ENCODE peak calls at places on chromosomes 6 and 20, in nine cellular contexts. R, L, O, W, B, J, P, V and S are unnamed samples.

GRCh38 chr20:59177266-59178250 is 13.9 kb downstream of the ZNF831 start:
- DNase-seq in R (no peak), L (no peak), O (no peak), W (no peak), B (no peak), J (no peak), P (no peak), V (no peak), S (no peak)

GRCh38 chr6:137978252-137978896 is 111.3 kb downstream of the TNFAIP3 start:
- DNase-seq in R (no peak), L (no peak), O (no peak), W (no peak), B (no peak), J (no peak), P (no peak), V (no peak), S (no peak)

GRCh38 chr20:63497946-63498935 is 642 bp downstream of the EEF1A2 start:
- DNase-seq in R (no peak), L (peak), O (no peak), W (peak), B (peak), J (peak), P (peak), V (no peak), S (no peak)

GRCh38 chr6:143955971-143956370 is 52.1 kb downstream of the PLAGL1 start:
- DNase-seq in R (no peak), L (no peak), O (no peak), W (no peak), B (no peak), J (no peak), P (no peak), V (no peak), S (no peak)

GRCh38 chr6:63493557-63493956 is 78.7 kb upstream of the LOC128125822 start:
- DNase-seq in R (no peak), L (no peak), O (no peak), W (no peak), B (no peak), J (peak), P (no peak), V (no peak), S (no peak)

GRCh38 chr20:63330940-63331339 is 30.2 kb downstream of the CHRNA4 start:
- DNase-seq in R (no peak), L (no peak), O (no peak), W (no peak), B (no peak), J (no peak), P (no peak), V (no peak), S (no peak)

GRCh38 chr6:36323062-36323461 is 13.6 kb downstream of the BNIP5 start:
- DNase-seq in R (no peak), L (no peak), O (no peak), W (no peak), B (no peak), J (peak), P (no peak), V (no peak), S (no peak)

GRCh38 chr6:39330476-39330875 is 8.0 kb upstream of the KCNK16 start:
- DNase-seq in R (no peak), L (no peak), O (no peak), W (no peak), B (no peak), J (no peak), P (no peak), V (no peak), S (peak)

GRCh38 chr20:38866265-38867061 is 59.8 kb upstream of the FAM83D start:
- DNase-seq in R (no peak), L (no peak), O (no peak), W (no peak), B (no peak), J (no peak), P (no peak), V (no peak), S (no peak)

GRCh38 chr6:104711371-104711770 is 148.3 kb downstream of the HACE1 start:
- DNase-seq in R (no peak), L (no peak), O (peak), W (peak), B (peak), J (peak), P (no peak), V (no peak), S (no peak)

GRCh38 chr20:43919686-43920403 is 5.2 kb downstream of the TOX2 start:
- DNase-seq in R (no peak), L (no peak), O (no peak), W (no peak), B (peak), J (no peak), P (no peak), V (no peak), S (no peak)

GRCh38 chr6:3068329-3069223 is at the start of gene RIPK1:
- DNase-seq in R (peak), L (peak), O (no peak), W (peak), B (peak), J (peak), P (peak), V (peak), S (peak)

GRCh38 chr20:6767536-6768227 is at the start of gene BMP2:
- DNase-seq in R (no peak), L (peak), O (no peak), W (peak), B (peak), J (peak), P (peak), V (peak), S (peak)

GRCh38 chr6:40997256-40997957 is 41.6 kb downstream of the UNC5CL start:
- DNase-seq in R (peak), L (no peak), O (no peak), W (peak), B (peak), J (peak), P (no peak), V (peak), S (no peak)

GRCh38 chr6:162251257-162251656 is 476.3 kb downstream of the PRKN start:
- DNase-seq in R (no peak), L (no peak), O (no peak), W (peak), B (peak), J (peak), P (no peak), V (no peak), S (no peak)

GRCh38 chr6:89023591-89024441 is 56.7 kb upstream of the PNRC1 start:
- DNase-seq in R (no peak), L (peak), O (no peak), W (peak), B (peak), J (no peak), P (no peak), V (no peak), S (no peak)

GRCh38 chr20:25248501-25249172 is 752 bp downstream of the PYGB start:
- DNase-seq in R (no peak), L (peak), O (no peak), W (peak), B (peak), J (no peak), P (no peak), V (peak), S (no peak)

GRCh38 chr20:17747431-17747846 is 47.7 kb downstream of the BANF2 start:
- DNase-seq in R (no peak), L (peak), O (peak), W (peak), B (peak), J (peak), P (no peak), V (peak), S (no peak)

GRCh38 chr20:11204926-11205768 is 531.3 kb upstream of the JAG1 start:
- DNase-seq in R (no peak), L (peak), O (no peak), W (peak), B (peak), J (peak), P (no peak), V (no peak), S (peak)

GRCh38 chr6:39221746-39222641 is 7.3 kb downstream of the KCNK5 start:
- DNase-seq in R (no peak), L (no peak), O (no peak), W (no peak), B (no peak), J (no peak), P (no peak), V (no peak), S (no peak)

GRCh38 chr6:138468320-138469015 is 30.8 kb downstream of the NHSL1 start:
- DNase-seq in R (no peak), L (no peak), O (no peak), W (peak), B (no peak), J (peak), P (no peak), V (no peak), S (no peak)